ENCODE peak calls at places on chromosomes 5 and 9, in six cellular contexts. One of them, this sample, is unnamed. For H3K4me1, the result is how much of the 10 kb centered on the place peaks cover.

GRCh38 chr9:109793196-109793595 is 13.2 kb downstream of the PALM2AKAP2 start:
- DNase-seq in sigmoid colon: no peak
- DNase-seq in keratinocyte: peak
- DNase-seq in PC-9: peak
- DNase-seq in HCT116: no peak
- DNase-seq in left ventricle myocardium inferior: no peak
- DNase-seq in this sample: no peak

GRCh38 chr5:68251804-68252648 is 36.5 kb downstream of the PIK3R1 start:
- DNase-seq in sigmoid colon: peak
- DNase-seq in PC-9: no peak
- DNase-seq in left ventricle myocardium inferior: peak
- DNase-seq in HCT116: no peak
- DNase-seq in keratinocyte: no peak
- DNase-seq in this sample: peak

GRCh38 chr9:111427186-111427585 is 57.0 kb downstream of the ECPAS start:
- DNase-seq in PC-9: no peak
- DNase-seq in left ventricle myocardium inferior: no peak
- DNase-seq in HCT116: peak
- DNase-seq in sigmoid colon: no peak
- DNase-seq in keratinocyte: no peak
- DNase-seq in this sample: no peak

GRCh38 chr5:56301041-56301440 is 67.9 kb upstream of the ANKRD55 start:
- DNase-seq in PC-9: no peak
- DNase-seq in left ventricle myocardium inferior: no peak
- DNase-seq in keratinocyte: peak
- DNase-seq in sigmoid colon: no peak
- DNase-seq in HCT116: no peak
- DNase-seq in this sample: no peak

GRCh38 chr5:160547061-160547460 is 125.4 kb downstream of the PTTG1 start:
- DNase-seq in PC-9: no peak
- DNase-seq in HCT116: no peak
- DNase-seq in keratinocyte: no peak
- DNase-seq in sigmoid colon: no peak
- DNase-seq in left ventricle myocardium inferior: no peak
- DNase-seq in this sample: no peak

GRCh38 chr5:29079771-29080170 is 2041.4 kb upstream of the CDH9 start:
- DNase-seq in sigmoid colon: no peak
- DNase-seq in HCT116: no peak
- DNase-seq in keratinocyte: no peak
- DNase-seq in PC-9: no peak
- DNase-seq in left ventricle myocardium inferior: no peak
- DNase-seq in this sample: no peak

GRCh38 chr5:173391031-173391430 is 62.8 kb upstream of the STC2 start:
- DNase-seq in PC-9: no peak
- DNase-seq in left ventricle myocardium inferior: no peak
- DNase-seq in HCT116: no peak
- DNase-seq in keratinocyte: no peak
- DNase-seq in sigmoid colon: no peak
- DNase-seq in this sample: no peak

GRCh38 chr9:16119861-16120641 is 567.2 kb downstream of the CCDC171 start:
- DNase-seq in left ventricle myocardium inferior: no peak
- DNase-seq in HCT116: no peak
- DNase-seq in sigmoid colon: no peak
- DNase-seq in keratinocyte: no peak
- DNase-seq in PC-9: peak
- DNase-seq in this sample: no peak

GRCh38 chr9:89799221-89799620 is 194.4 kb downstream of the GADD45G start:
- DNase-seq in keratinocyte: no peak
- DNase-seq in left ventricle myocardium inferior: no peak
- DNase-seq in HCT116: no peak
- DNase-seq in sigmoid colon: no peak
- DNase-seq in PC-9: no peak
- DNase-seq in this sample: no peak

GRCh38 chr9:93261735-93262523 is 78.0 kb downstream of the WNK2 start:
- DNase-seq in left ventricle myocardium inferior: no peak
- DNase-seq in sigmoid colon: peak
- DNase-seq in PC-9: no peak
- DNase-seq in HCT116: no peak
- DNase-seq in keratinocyte: no peak
- DNase-seq in this sample: no peak

GRCh38 chr5:146426853-146427618 is 20.1 kb upstream of the TCERG1 start:
- DNase-seq in HCT116: peak
- DNase-seq in sigmoid colon: no peak
- DNase-seq in keratinocyte: no peak
- DNase-seq in left ventricle myocardium inferior: no peak
- DNase-seq in PC-9: no peak
- DNase-seq in this sample: no peak

GRCh38 chr5:137316346-137316736 is 182.8 kb downstream of the SPOCK1 start:
- DNase-seq in HCT116: no peak
- DNase-seq in keratinocyte: no peak
- DNase-seq in left ventricle myocardium inferior: no peak
- DNase-seq in PC-9: no peak
- DNase-seq in sigmoid colon: no peak
- DNase-seq in this sample: no peak

GRCh38 chr5:142499591-142500384 is 175.0 kb upstream of the SPRY4 start:
- DNase-seq in sigmoid colon: no peak
- DNase-seq in keratinocyte: no peak
- DNase-seq in HCT116: no peak
- DNase-seq in left ventricle myocardium inferior: no peak
- DNase-seq in PC-9: no peak
- DNase-seq in this sample: no peak

DNA sequence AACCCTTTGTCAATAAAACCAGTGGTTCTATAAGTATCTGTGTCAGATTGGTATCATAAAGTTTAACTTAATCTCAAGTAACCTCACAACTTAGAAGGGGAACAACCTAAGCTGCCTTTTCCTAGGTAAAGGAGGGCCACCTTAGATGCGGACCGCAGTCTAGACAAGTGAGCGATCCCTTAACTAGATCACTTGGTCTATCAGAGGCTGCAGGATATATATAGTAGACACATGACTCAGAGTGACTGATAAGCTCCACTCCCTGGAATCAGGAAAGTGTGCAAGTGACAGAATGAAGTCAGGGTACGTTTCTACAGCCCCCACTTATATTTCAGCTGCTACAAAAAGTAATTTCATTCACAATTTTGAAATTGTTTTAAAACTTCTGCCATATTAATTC is 7.4 kb downstream of the REEP5 start:
- DNase-seq in sigmoid colon: no peak
- DNase-seq in left ventricle myocardium inferior: no peak
- DNase-seq in HCT116: no peak
- DNase-seq in PC-9: no peak
- DNase-seq in keratinocyte: no peak
- DNase-seq in this sample: no peak
- H3K4me1 ChIP-seq in sigmoid colon: under half
- H3K4me1 ChIP-seq in left ventricle myocardium inferior: half or more
- H3K4me1 ChIP-seq in HCT116: under half
- H3K4me1 ChIP-seq in PC-9: under half
- H3K4me1 ChIP-seq in keratinocyte: under half
- H3K4me1 ChIP-seq in this sample: half or more

GRCh38 chr5:135833961-135834638 is 363 bp upstream of the SLC25A48 start:
- DNase-seq in HCT116: no peak
- DNase-seq in left ventricle myocardium inferior: no peak
- DNase-seq in sigmoid colon: no peak
- DNase-seq in PC-9: no peak
- DNase-seq in keratinocyte: no peak
- DNase-seq in this sample: peak
- H3K4me3 ChIP-seq in HCT116: peak
- H3K4me3 ChIP-seq in left ventricle myocardium inferior: peak
- H3K4me3 ChIP-seq in sigmoid colon: peak
- H3K4me3 ChIP-seq in PC-9: no peak
- H3K4me3 ChIP-seq in keratinocyte: peak
- H3K4me3 ChIP-seq in this sample: peak

DNA sequence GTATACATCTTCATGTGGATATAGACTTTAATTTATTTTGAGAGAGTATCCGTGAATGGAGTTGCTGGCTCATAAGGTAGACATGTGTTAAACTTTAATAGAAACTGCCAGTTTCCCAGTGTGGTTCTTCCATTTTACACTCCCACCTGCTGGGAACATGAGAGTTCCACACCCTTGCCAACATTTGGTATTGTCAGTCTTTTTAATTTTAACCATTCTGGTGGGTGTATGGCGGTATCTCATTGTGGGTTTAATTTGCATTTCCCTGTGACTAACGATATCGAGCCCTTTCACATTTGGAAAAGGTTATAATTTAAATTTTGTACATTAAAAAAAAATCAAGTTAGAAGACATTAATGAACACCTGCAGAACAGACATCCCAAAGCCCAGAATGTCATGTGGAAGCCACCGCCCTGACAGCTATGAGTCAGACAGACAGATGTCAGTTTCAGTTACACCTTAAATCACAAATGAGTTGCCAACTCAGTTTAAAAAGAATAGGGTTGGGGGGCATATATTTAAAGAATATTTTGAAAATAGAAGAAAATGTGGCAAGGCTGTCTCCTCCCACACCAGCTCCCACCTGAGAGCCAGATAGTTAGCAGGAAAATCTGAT is 36.9 kb downstream of the ANKRD33B start:
- DNase-seq in left ventricle myocardium inferior: no peak
- DNase-seq in PC-9: no peak
- DNase-seq in sigmoid colon: no peak
- DNase-seq in HCT116: no peak
- DNase-seq in keratinocyte: no peak
- DNase-seq in this sample: no peak
- TF ChIP-seq CTCF in left ventricle myocardium inferior: no peak
- TF ChIP-seq CTCF in PC-9: no peak
- TF ChIP-seq CTCF in sigmoid colon: no peak
- TF ChIP-seq CTCF in HCT116: no peak
- TF ChIP-seq CTCF in keratinocyte: no peak
- TF ChIP-seq CTCF in this sample: no peak

DNA sequence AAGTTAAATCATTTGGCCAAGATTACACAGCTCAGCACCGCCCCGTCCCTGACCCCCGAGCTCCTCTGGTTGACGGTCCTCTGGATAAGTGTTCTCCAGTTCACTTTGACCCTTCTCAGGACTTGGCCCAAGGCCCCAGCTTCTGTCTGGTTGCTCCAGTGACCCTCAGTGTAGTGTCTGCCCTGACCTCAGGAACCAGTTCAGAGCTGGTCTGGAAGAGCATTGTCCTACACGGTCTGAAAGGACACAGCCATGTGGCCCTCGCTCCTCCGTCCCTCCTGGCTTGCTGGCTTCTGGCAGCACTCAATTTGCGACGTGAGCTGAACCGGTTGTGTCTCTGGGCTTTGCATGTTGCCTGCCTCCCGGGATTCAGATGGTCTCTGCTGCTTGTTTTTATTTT is 71.9 kb downstream of the PPARGC1B start:
- DNase-seq in HCT116: no peak
- DNase-seq in keratinocyte: no peak
- DNase-seq in sigmoid colon: no peak
- DNase-seq in PC-9: no peak
- DNase-seq in left ventricle myocardium inferior: peak
- DNase-seq in this sample: no peak
- H3K4me1 ChIP-seq in HCT116: under half
- H3K4me1 ChIP-seq in keratinocyte: under half
- H3K4me1 ChIP-seq in sigmoid colon: under half
- H3K4me1 ChIP-seq in PC-9: under half
- H3K4me1 ChIP-seq in left ventricle myocardium inferior: half or more
- H3K4me1 ChIP-seq in this sample: half or more

GRCh38 chr9:132744881-132745761 is 74.9 kb downstream of the GTF3C4 start:
- DNase-seq in HCT116: no peak
- DNase-seq in left ventricle myocardium inferior: no peak
- DNase-seq in keratinocyte: no peak
- DNase-seq in PC-9: no peak
- DNase-seq in sigmoid colon: no peak
- DNase-seq in this sample: no peak
- H3K4me3 ChIP-seq in HCT116: no peak
- H3K4me3 ChIP-seq in left ventricle myocardium inferior: peak
- H3K4me3 ChIP-seq in keratinocyte: no peak
- H3K4me3 ChIP-seq in PC-9: no peak
- H3K4me3 ChIP-seq in sigmoid colon: no peak
- H3K4me3 ChIP-seq in this sample: no peak